ENCODE peak calls at places on chromosomes 7 and 10, in eight cellular contexts. C is HCT116, U is hepatocyte, Q is cardiac muscle cell, S is C1 segment of cervical spinal cord, F is SK-N-MC, D is midbrain, W is NCI-H2081 treated with DMSO at 0.1 percent for 48 hours. J is an unnamed sample.

GRCh38 chr10:69130251-69130650 is 6.3 kb downstream of the VPS26A start:
- DNase-seq in C (no peak), U (no peak), Q (no peak), S (no peak), F (no peak), D (no peak), W (no peak), J (no peak)

GRCh38 chr10:104253106-104253505 is 1.6 kb upstream of the GSTO1 start:
- DNase-seq in C (no peak), U (peak; percentile 65), Q (no peak), S (no peak), F (no peak), D (no peak), W (no peak), J (no peak)

GRCh38 chr10:42998481-42999384 is 78.1 kb upstream of the RET start:
- DNase-seq in C (no peak), U (peak; percentile 2), Q (no peak), S (no peak), F (no peak), D (no peak), W (no peak), J (no peak)

GRCh38 chr7:80414331-80414730 is 97.5 kb downstream of the GNAT3 start:
- DNase-seq in C (no peak), U (no peak), Q (no peak), S (no peak), F (no peak), D (no peak), W (no peak), J (no peak)

GRCh38 chr7:28200598-28200997 is 20.0 kb upstream of the JAZF1 start:
- DNase-seq in C (no peak), U (no peak), Q (no peak), S (no peak), F (no peak), D (no peak), W (no peak), J (no peak)

GRCh38 chr7:113444281-113444680 is 325.9 kb upstream of the SMIM30 start:
- DNase-seq in C (no peak), U (no peak), Q (no peak), S (no peak), F (no peak), D (no peak), W (no peak), J (no peak)

GRCh38 chr7:31051598-31052503 is at the start of gene ADCYAP1R1:
- DNase-seq in C (no peak), U (peak; percentile 39), Q (peak; percentile 63), S (no peak), F (no peak), D (peak; percentile 75), W (no peak), J (no peak)

GRCh38 chr7:158695726-158696452 is 8.7 kb downstream of the NCAPG2 start:
- DNase-seq in C (peak; percentile 34), U (peak; percentile 64), Q (peak; percentile 51), S (no peak), F (no peak), D (peak; percentile 65), W (no peak), J (no peak)

GRCh38 chr7:76225379-76225778 is 23.7 kb downstream of the SRRM3 start:
- DNase-seq in C (no peak), U (peak; percentile 72), Q (peak; percentile 79), S (no peak), F (no peak), D (no peak), W (no peak), J (no peak)

GRCh38 chr10:60048146-60048545 is 141.8 kb upstream of the CCDC6 start:
- DNase-seq in C (peak; percentile 18), U (peak; percentile 17), Q (peak; percentile 66), S (no peak), F (no peak), D (peak; percentile 18), W (no peak), J (no peak)

GRCh38 chr7:159010411-159010810 is 134.3 kb downstream of the VIPR2 start:
- DNase-seq in C (no peak), U (no peak), Q (no peak), S (no peak), F (no peak), D (no peak), W (no peak), J (no peak)

GRCh38 chr10:122243560-122243959 is 27.5 kb upstream of the BTBD16 start:
- DNase-seq in C (no peak), U (no peak), Q (no peak), S (no peak), F (no peak), D (no peak), W (no peak), J (no peak)

GRCh38 chr10:75040576-75040975 is 70.9 kb upstream of the SAMD8 start:
- DNase-seq in C (no peak), U (no peak), Q (no peak), S (no peak), F (no peak), D (no peak), W (no peak), J (no peak)